ENCODE peak calls at places on chromosomes 5 and 9, in six cellular contexts. W, K, E, C, B and H are unnamed samples.

GRCh38 chr5:151070449-151070848 is 10.4 kb downstream of the TNIP1 start:
- DNase-seq in W (no peak), K (no peak), E (no peak), C (no peak), B (no peak), H (no peak)

GRCh38 chr5:10352404-10353240 is 873 bp upstream of the MARCHF6 start:
- DNase-seq in W (no peak), K (no peak), E (no peak), C (no peak), B (peak; percentile 64), H (no peak)

GRCh38 chr9:125119643-125120286 is 23.6 kb downstream of the SCAI start:
- DNase-seq in W (no peak), K (no peak), E (no peak), C (no peak), B (no peak), H (no peak)

GRCh38 chr5:59199868-59200267 is 617.0 kb downstream of the RAB3C start:
- DNase-seq in W (no peak), K (no peak), E (no peak), C (no peak), B (no peak), H (no peak)

GRCh38 chr5:176819476-176819875 is 9.1 kb downstream of the UNC5A start:
- DNase-seq in W (no peak), K (no peak), E (peak; percentile 12), C (no peak), B (peak; percentile 32), H (no peak)

GRCh38 chr9:97788763-97789663 is 64.0 kb upstream of the FOXE1 start:
- DNase-seq in W (no peak), K (no peak), E (no peak), C (no peak), B (no peak), H (no peak)

GRCh38 chr5:132473608-132474007 is 17.0 kb downstream of the IRF1 start:
- DNase-seq in W (no peak), K (no peak), E (no peak), C (no peak), B (no peak), H (no peak)

GRCh38 chr5:67612961-67613360 is 416.4 kb upstream of the CD180 start:
- DNase-seq in W (no peak), K (no peak), E (no peak), C (no peak), B (no peak), H (no peak)

GRCh38 chr9:94086468-94086867 is 2.2 kb downstream of the PTPDC1 start:
- DNase-seq in W (no peak), K (no peak), E (no peak), C (no peak), B (no peak), H (peak; percentile 54)

GRCh38 chr9:95947118-95947517 is 71.6 kb downstream of the ERCC6L2 start:
- DNase-seq in W (no peak), K (no peak), E (no peak), C (no peak), B (no peak), H (no peak)

GRCh38 chr5:126370796-126371718 is 52.2 kb upstream of the GRAMD2B start:
- DNase-seq in W (no peak), K (no peak), E (no peak), C (no peak), B (peak; percentile 41), H (no peak)

GRCh38 chr5:121962943-121963342 is 1.2 kb downstream of the SRFBP1 start:
- DNase-seq in W (no peak), K (no peak), E (no peak), C (no peak), B (no peak), H (no peak)

GRCh38 chr5:95035891-95036675 is 248.8 kb downstream of the MCTP1 start:
- DNase-seq in W (no peak), K (no peak), E (no peak), C (no peak), B (no peak), H (peak; percentile 41)

GRCh38 chr9:128145536-128145935 is 3.7 kb upstream of the LCN2 start:
- DNase-seq in W (no peak), K (no peak), E (no peak), C (no peak), B (no peak), H (no peak)

GRCh38 chr5:56640763-56641406 is 174.5 kb upstream of the MAP3K1 start:
- DNase-seq in W (peak; percentile 76), K (no peak), E (peak; percentile 60), C (no peak), B (no peak), H (no peak)

GRCh38 chr5:39024884-39025283 is 49.3 kb downstream of the RICTOR start:
- DNase-seq in W (no peak), K (no peak), E (no peak), C (no peak), B (no peak), H (no peak)

GRCh38 chr9:100724932-100725331 is 147.1 kb downstream of the CAVIN4 start:
- DNase-seq in W (no peak), K (no peak), E (no peak), C (no peak), B (no peak), H (no peak)

GRCh38 chr9:82275531-82275930 is 287.0 kb downstream of the SPATA31D1 start:
- DNase-seq in W (no peak), K (no peak), E (no peak), C (no peak), B (no peak), H (no peak)

GRCh38 chr9:26775405-26775804 is 117.2 kb downstream of the CAAP1 start:
- DNase-seq in W (no peak), K (no peak), E (no peak), C (no peak), B (no peak), H (no peak)
- H3K4me3 ChIP-seq in W (no peak overlapping the region), K (no peak overlapping the region), E (no peak overlapping the region), C (no peak overlapping the region), B (no peak overlapping the region), H (no peak overlapping the region)

GRCh38 chr5:123876265-123876790 is 364.4 kb downstream of the CSNK1G3 start:
- DNase-seq in W (no peak), K (no peak), E (no peak), C (no peak), B (peak; percentile 46), H (no peak)
- H3K4me3 ChIP-seq in W (no peak overlapping the region), K (no peak overlapping the region), E (no peak overlapping the region), C (no peak overlapping the region), B (peak overlapping the region; percentile 15), H (no peak overlapping the region)

GRCh38 chr5:143019614-143020515 is 249.7 kb downstream of the ARHGAP26 start:
- DNase-seq in W (no peak), K (no peak), E (no peak), C (no peak), B (peak; percentile 50), H (no peak)
- H3K4me3 ChIP-seq in W (no peak overlapping the region), K (no peak overlapping the region), E (no peak overlapping the region), C (no peak overlapping the region), B (no peak overlapping the region), H (no peak overlapping the region)

DNA sequence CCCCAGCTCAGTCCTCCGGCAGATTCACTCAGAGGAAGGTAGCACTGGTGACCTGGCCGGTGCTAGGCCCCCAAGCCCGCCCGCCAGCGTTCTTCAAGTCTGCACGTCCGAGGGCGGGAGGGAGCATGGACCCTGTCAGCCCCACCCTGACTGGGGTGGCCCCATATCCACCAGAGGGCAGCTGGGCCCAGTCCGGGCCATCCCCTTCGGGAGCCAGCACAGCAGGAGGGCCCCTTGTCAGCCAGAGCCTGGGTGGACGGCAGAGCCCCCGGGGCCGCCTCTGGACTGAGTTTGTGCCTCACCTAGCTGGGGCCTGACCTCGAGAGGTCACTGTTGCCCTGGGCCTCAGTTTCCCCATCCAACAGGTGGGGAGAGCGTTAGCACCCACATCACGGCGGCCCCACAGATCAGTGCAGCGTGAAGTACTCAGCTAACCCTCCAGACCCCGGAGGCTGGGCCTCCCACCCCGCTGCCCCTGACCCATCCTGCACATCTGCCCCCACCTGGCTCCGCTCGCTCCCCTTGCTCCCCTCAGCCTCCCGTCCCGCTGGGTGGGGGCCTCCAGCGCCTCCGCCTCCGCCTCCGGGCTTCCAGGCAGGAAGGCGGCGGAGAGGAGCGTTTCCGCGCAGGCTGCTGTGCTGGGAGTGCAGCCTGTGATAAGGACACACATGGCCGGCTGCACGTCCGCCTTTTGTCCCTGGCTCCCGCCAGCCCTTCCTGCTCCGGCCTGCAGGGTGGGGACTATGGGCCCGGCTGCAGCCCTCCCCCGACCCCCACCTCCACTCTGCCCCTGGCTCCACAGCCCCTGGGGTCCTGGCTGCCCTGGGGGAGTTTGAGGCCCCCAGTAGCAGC is 16.6 kb upstream of the EGFL7 start:
- DNase-seq in W (peak; percentile 94), K (peak; percentile 64), E (peak; percentile 90), C (peak; percentile 32), B (peak; percentile 48), H (no peak)
- H3K4me3 ChIP-seq in W (peak overlapping the region; percentile 17), K (no peak overlapping the region), E (peak overlapping the region; percentile 64), C (no peak overlapping the region), B (no peak overlapping the region), H (no peak overlapping the region)

GRCh38 chr9:35338561-35339274 is 151.2 kb upstream of the RUSC2 start:
- DNase-seq in W (no peak), K (no peak), E (no peak), C (no peak), B (no peak), H (no peak)

GRCh38 chr9:35341021-35341420 is 148.9 kb upstream of the RUSC2 start:
- DNase-seq in W (no peak), K (no peak), E (no peak), C (no peak), B (no peak), H (no peak)

GRCh38 chr9:35342221-35342620 is 147.7 kb upstream of the RUSC2 start:
- DNase-seq in W (no peak), K (no peak), E (no peak), C (no peak), B (no peak), H (no peak)

GRCh38 chr9:35340046-35340445 is 149.9 kb upstream of the RUSC2 start:
- DNase-seq in W (no peak), K (no peak), E (no peak), C (no peak), B (no peak), H (no peak)

DNA sequence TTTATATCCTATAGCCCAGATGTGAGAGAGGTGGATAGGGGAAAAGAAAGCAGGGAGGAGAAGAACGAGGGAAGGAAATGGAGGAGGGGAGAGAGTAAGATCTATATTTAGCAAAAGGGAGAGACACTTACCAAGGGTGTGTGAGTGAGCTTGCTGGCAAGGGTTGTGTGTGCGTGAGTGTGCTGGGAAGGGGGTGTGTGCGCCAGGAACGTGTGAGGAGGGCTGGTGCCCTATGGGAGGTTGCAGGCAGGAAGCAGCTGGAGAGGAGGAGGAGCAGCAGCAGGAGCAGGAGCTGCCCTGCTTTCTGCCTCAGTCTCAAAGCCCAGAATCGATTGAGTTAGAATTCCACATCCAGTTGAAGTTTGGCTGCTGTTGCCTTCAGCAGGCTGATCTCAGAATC is 148.3 kb upstream of the RUSC2 start:
- DNase-seq in W (peak; percentile 88), K (peak; percentile 62), E (peak; percentile 86), C (peak; percentile 51), B (peak; percentile 41), H (peak; percentile 68)
- H3K4me3 ChIP-seq in W (peak overlapping the region; percentile 39), K (no peak overlapping the region), E (peak overlapping the region; percentile 27), C (no peak overlapping the region), B (no peak overlapping the region), H (peak overlapping the region; percentile 4)